ENCODE peak calls at places on chromosomes 13 and 19, in nine cellular contexts. W is tibial nerve; Y is CD4-positive, alpha-beta T cell; Q is CD8-positive, alpha-beta memory T cell; L is heart left ventricle; I is kidney epithelial cell; B is cardiac muscle cell; R is left ventricle myocardium inferior; M is AG04450. X is an unnamed sample.

GRCh38 chr19:13241321-13242104 is 91.3 kb downstream of the IER2 start:
- DNase-seq in Q (no peak), I (no peak), W (no peak), L (no peak), R (no peak), B (no peak), Y (no peak), M (no peak), X (no peak)

GRCh38 chr19:45769821-45770191 is 754 bp upstream of the SIX5 start:
- DNase-seq in Q (peak; percentile 58), W (no peak), R (no peak), Y (peak; percentile 64), B (no peak), M (no peak), L (peak; percentile 51), I (no peak), X (peak; percentile 55)

GRCh38 chr13:21852043-21852442 is 181.2 kb downstream of the FGF9 start:
- DNase-seq in M (no peak), L (no peak), I (no peak), Q (no peak), B (no peak), Y (no peak), W (no peak), R (no peak), X (no peak)

GRCh38 chr13:107518292-107518691 is 697.0 kb downstream of the LIG4 start:
- DNase-seq in I (no peak), B (peak; percentile 21), L (no peak), R (no peak), W (no peak), Y (no peak), M (no peak), Q (no peak), X (no peak)

GRCh38 chr19:34832581-34833112 is 59.6 kb upstream of the ZNF599 start:
- DNase-seq in R (no peak), B (no peak), L (no peak), M (no peak), Q (no peak), I (no peak), Y (no peak), W (no peak), X (no peak)

GRCh38 chr13:59924256-59924655 is 239.5 kb downstream of the DIAPH3 start:
- DNase-seq in Q (no peak), I (no peak), Y (no peak), L (no peak), M (no peak), R (no peak), W (no peak), B (no peak), X (no peak)

GRCh38 chr19:41327499-41328156 is 17.7 kb downstream of the CCDC97 start:
- DNase-seq in Q (peak; percentile 92), R (peak; percentile 76), W (no peak), Y (peak; percentile 95), M (no peak), B (peak; percentile 51), I (no peak), L (peak; percentile 84), X (peak; percentile 91)

GRCh38 chr19:41886761-41887710 is 4.1 kb downstream of the ARHGEF1 start:
- DNase-seq in B (no peak), W (no peak), L (no peak), M (no peak), I (no peak), Y (peak; percentile 80), Q (peak; percentile 64), R (no peak), X (no peak)

GRCh38 chr19:39083983-39084731 is at the start of gene ACP7:
- DNase-seq in I (no peak), Q (peak; percentile 8), M (no peak), W (no peak), B (no peak), L (no peak), R (no peak), Y (no peak), X (peak; percentile 71)
- H3K27me3 ChIP-seq in I (peaks cover 26% of the 10 kb centered on the region), Q (peaks cover 24% of the 10 kb centered on the region), M (peaks cover 31% of the 10 kb centered on the region), W (no peaks in the 10 kb centered on the region), B (peaks cover 95% of the 10 kb centered on the region), L (peaks cover 80% of the 10 kb centered on the region), R (peaks cover 99% of the 10 kb centered on the region), Y (peaks cover 18% of the 10 kb centered on the region), X (peaks cover 44% of the 10 kb centered on the region)

GRCh38 chr13:111629016-111629415 is 308.6 kb downstream of the TEX29 start:
- DNase-seq in L (no peak), B (no peak), W (no peak), Y (no peak), Q (no peak), R (no peak), I (no peak), M (no peak), X (no peak)

GRCh38 chr13:111627596-111627995 is 307.2 kb downstream of the TEX29 start:
- DNase-seq in R (no peak), L (no peak), Y (no peak), Q (no peak), M (no peak), I (no peak), W (no peak), B (no peak), X (no peak)

GRCh38 chr13:111630411-111630810 is 310.0 kb downstream of the TEX29 start:
- DNase-seq in Y (no peak), B (no peak), M (no peak), R (no peak), L (no peak), I (no peak), Q (no peak), W (no peak), X (no peak)

GRCh38 chr13:111629457-111629856 is 309.0 kb downstream of the TEX29 start:
- DNase-seq in Q (no peak), I (no peak), B (no peak), W (no peak), Y (no peak), M (no peak), L (no peak), R (no peak), X (no peak)

GRCh38 chr13:111629933-111630332 is 309.5 kb downstream of the TEX29 start:
- DNase-seq in Q (no peak), Y (no peak), B (no peak), M (no peak), L (no peak), R (no peak), I (no peak), W (no peak), X (no peak)
- H3K27me3 ChIP-seq in Q (no peaks in the 10 kb centered on the region), Y (no peaks in the 10 kb centered on the region), B (peaks cover 4% of the 10 kb centered on the region), M (no peaks in the 10 kb centered on the region), L (no peaks in the 10 kb centered on the region), R (peaks cover 38% of the 10 kb centered on the region), I (no peaks in the 10 kb centered on the region), W (no peaks in the 10 kb centered on the region), X (no peaks in the 10 kb centered on the region)

GRCh38 chr19:30332445-30333234 is 39.5 kb upstream of the ZNF536 start:
- DNase-seq in B (no peak), M (no peak), W (no peak), L (no peak), I (no peak), R (no peak), Q (no peak), Y (no peak), X (no peak)
- H3K27me3 ChIP-seq in B (no peaks in the 10 kb centered on the region), M (no peaks in the 10 kb centered on the region), W (no peaks in the 10 kb centered on the region), L (no peaks in the 10 kb centered on the region), I (no peaks in the 10 kb centered on the region), R (peaks cover 4% of the 10 kb centered on the region), Q (no peaks in the 10 kb centered on the region), Y (no peaks in the 10 kb centered on the region), X (no peaks in the 10 kb centered on the region)

GRCh38 chr13:27960362-27961226 is 8.5 kb downstream of the CDX2 start:
- DNase-seq in Q (no peak), L (no peak), B (peak; percentile 41), I (no peak), R (peak; percentile 35), Y (no peak), W (no peak), M (no peak), X (no peak)
- H3K27me3 ChIP-seq in Q (peaks cover 33% of the 10 kb centered on the region), L (peaks cover 97% of the 10 kb centered on the region), B (peaks cover 100% of the 10 kb centered on the region), I (peaks cover 70% of the 10 kb centered on the region), R (peaks cover 100% of the 10 kb centered on the region), Y (peaks cover 87% of the 10 kb centered on the region), W (peaks cover 5% of the 10 kb centered on the region), M (peaks cover 88% of the 10 kb centered on the region), X (peaks cover 96% of the 10 kb centered on the region)

GRCh38 chr13:36131215-36131930 is at the start of gene DCLK1:
- DNase-seq in R (peak; percentile 80), W (peak; percentile 56), B (peak; percentile 65), Q (no peak), I (no peak), Y (no peak), L (peak; percentile 67), M (no peak), X (peak; percentile 82)
- H3K27me3 ChIP-seq in R (peaks cover 40% of the 10 kb centered on the region), W (no peaks in the 10 kb centered on the region), B (peaks cover 74% of the 10 kb centered on the region), Q (no peaks in the 10 kb centered on the region), I (peaks cover 9% of the 10 kb centered on the region), Y (peaks cover 27% of the 10 kb centered on the region), L (peaks cover 12% of the 10 kb centered on the region), M (peaks cover 30% of the 10 kb centered on the region), X (peaks cover 39% of the 10 kb centered on the region)

DNA sequence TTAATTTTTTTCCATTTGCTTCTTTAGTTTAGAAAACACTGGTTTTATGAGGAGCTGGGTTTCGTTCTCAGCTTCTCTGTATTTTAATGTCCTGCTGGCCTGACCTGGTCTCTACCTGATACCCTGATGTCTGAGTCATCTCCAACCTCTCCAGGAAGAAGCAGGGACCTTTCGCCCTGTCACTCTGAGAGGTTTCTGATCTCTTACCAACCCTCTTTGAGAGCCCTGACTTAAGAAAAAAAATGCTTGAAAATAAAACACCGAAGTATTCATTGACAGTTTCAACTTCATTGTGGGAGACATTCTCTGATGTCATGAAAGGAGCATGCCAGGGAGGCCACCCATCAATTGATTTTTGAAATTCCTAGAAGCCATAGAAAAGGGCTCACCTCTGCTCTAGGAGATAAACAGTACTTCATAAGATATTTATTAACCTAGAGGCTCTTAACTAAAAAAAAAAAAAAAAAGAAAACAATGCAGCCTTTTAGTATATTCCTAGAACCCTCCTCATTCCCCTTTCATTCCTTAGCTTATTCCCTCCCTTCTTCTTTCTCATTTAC is 234.8 kb downstream of the ENOX1 start:
- DNase-seq in Q (no peak), W (no peak), R (no peak), L (no peak), M (no peak), I (no peak), Y (no peak), B (no peak), X (no peak)
- H3K27me3 ChIP-seq in Q (no peaks in the 10 kb centered on the region), W (no peaks in the 10 kb centered on the region), R (no peaks in the 10 kb centered on the region), L (no peaks in the 10 kb centered on the region), M (no peaks in the 10 kb centered on the region), I (no peaks in the 10 kb centered on the region), Y (peaks cover 7% of the 10 kb centered on the region), B (no peaks in the 10 kb centered on the region), X (no peaks in the 10 kb centered on the region)

GRCh38 chr13:97261254-97262015 is 39.3 kb downstream of the MBNL2 start:
- DNase-seq in W (no peak), Y (peak; percentile 11), M (no peak), B (no peak), I (no peak), L (no peak), Q (peak; percentile 44), R (no peak), X (no peak)
- H3K27me3 ChIP-seq in W (no peaks in the 10 kb centered on the region), Y (no peaks in the 10 kb centered on the region), M (no peaks in the 10 kb centered on the region), B (no peaks in the 10 kb centered on the region), I (no peaks in the 10 kb centered on the region), L (no peaks in the 10 kb centered on the region), Q (no peaks in the 10 kb centered on the region), R (no peaks in the 10 kb centered on the region), X (no peaks in the 10 kb centered on the region)

DNA sequence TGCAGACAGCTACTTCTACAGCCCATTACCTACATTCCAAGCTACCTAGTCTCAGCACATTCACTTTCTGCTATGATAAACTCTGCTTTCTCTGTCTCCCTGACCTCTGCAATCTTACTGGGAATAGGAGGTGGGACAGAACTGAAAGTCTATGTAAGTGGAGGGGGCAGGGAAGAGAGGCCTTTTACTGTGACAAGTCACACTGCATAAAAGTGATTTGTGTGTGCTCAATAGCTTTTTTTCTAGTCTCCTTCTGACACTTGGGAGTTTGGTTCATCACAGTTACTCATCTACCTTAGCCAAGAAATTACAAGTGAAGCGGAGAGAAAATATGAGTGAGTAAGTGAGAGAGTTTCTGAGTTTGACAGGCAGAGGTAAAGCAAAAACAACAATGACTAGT is 322.4 kb downstream of the OLFM4 start:
- DNase-seq in R (no peak), I (peak; percentile 2), B (no peak), W (no peak), M (no peak), Y (no peak), Q (no peak), L (no peak), X (no peak)
- H3K27me3 ChIP-seq in R (no peaks in the 10 kb centered on the region), I (no peaks in the 10 kb centered on the region), B (no peaks in the 10 kb centered on the region), W (no peaks in the 10 kb centered on the region), M (no peaks in the 10 kb centered on the region), Y (no peaks in the 10 kb centered on the region), Q (no peaks in the 10 kb centered on the region), L (no peaks in the 10 kb centered on the region), X (no peaks in the 10 kb centered on the region)

X was measured in left lung.